ENCODE peak calls at places on chromosomes 5 and 9, in four cellular contexts. One of them, this sample, is unnamed.

GRCh38 chr5:55426455-55426854 is 108.3 kb downstream of the PLPP1 start:
- DNase-seq in H1: no peak
- DNase-seq in K562: no peak
- DNase-seq in SK-N-SH: no peak
- DNase-seq in this sample: no peak

GRCh38 chr9:137380171-137380570 is 42.8 kb downstream of the EXD3 start:
- DNase-seq in H1: no peak
- DNase-seq in K562: no peak
- DNase-seq in SK-N-SH: peak
- DNase-seq in this sample: no peak

GRCh38 chr9:85077954-85078353 is 408.4 kb downstream of the NTRK2 start:
- DNase-seq in H1: no peak
- DNase-seq in K562: no peak
- DNase-seq in SK-N-SH: peak
- DNase-seq in this sample: no peak

GRCh38 chr5:108259306-108259705 is 122.6 kb downstream of the FBXL17 start:
- DNase-seq in H1: no peak
- DNase-seq in K562: no peak
- DNase-seq in SK-N-SH: no peak
- DNase-seq in this sample: no peak

GRCh38 chr5:72517961-72518690 is 10.9 kb upstream of the ZNF366 start:
- DNase-seq in H1: no peak
- DNase-seq in K562: no peak
- DNase-seq in SK-N-SH: no peak
- DNase-seq in this sample: no peak

GRCh38 chr5:12217039-12217438 is 312.8 kb upstream of the CTNND2 start:
- DNase-seq in H1: no peak
- DNase-seq in K562: no peak
- DNase-seq in SK-N-SH: no peak
- DNase-seq in this sample: no peak

GRCh38 chr9:96344458-96345180 is 38.9 kb downstream of the SLC35D2 start:
- DNase-seq in H1: no peak
- DNase-seq in K562: peak
- DNase-seq in SK-N-SH: peak
- DNase-seq in this sample: no peak

GRCh38 chr9:106441283-106441682 is 421.7 kb upstream of the ZNF462 start:
- DNase-seq in H1: no peak
- DNase-seq in K562: no peak
- DNase-seq in SK-N-SH: no peak
- DNase-seq in this sample: no peak

GRCh38 chr5:133343196-133343595 is 269.1 kb downstream of the FSTL4 start:
- DNase-seq in H1: no peak
- DNase-seq in K562: no peak
- DNase-seq in SK-N-SH: no peak
- DNase-seq in this sample: no peak

GRCh38 chr5:170590537-170590936 is 86.7 kb downstream of the KCNIP1 start:
- DNase-seq in H1: no peak
- DNase-seq in K562: no peak
- DNase-seq in SK-N-SH: no peak
- DNase-seq in this sample: no peak

GRCh38 chr9:127004946-127005769 is 90.6 kb downstream of the RALGPS1 start:
- DNase-seq in H1: no peak
- DNase-seq in K562: no peak
- DNase-seq in SK-N-SH: no peak
- DNase-seq in this sample: no peak

GRCh38 chr9:21983509-21983908 is 10.7 kb downstream of the CDKN2A start:
- DNase-seq in H1: no peak
- DNase-seq in K562: no peak
- DNase-seq in SK-N-SH: no peak
- DNase-seq in this sample: no peak

GRCh38 chr9:106731910-106732309 is 131.1 kb upstream of the ZNF462 start:
- DNase-seq in H1: no peak
- DNase-seq in K562: no peak
- DNase-seq in SK-N-SH: peak
- DNase-seq in this sample: no peak

GRCh38 chr5:59800375-59800893 is 93.1 kb downstream of the PDE4D start:
- DNase-seq in H1: peak
- DNase-seq in K562: no peak
- DNase-seq in SK-N-SH: no peak
- DNase-seq in this sample: no peak

GRCh38 chr9:13351768-13352386 is 72.4 kb upstream of the MPDZ start:
- DNase-seq in H1: no peak
- DNase-seq in K562: no peak
- DNase-seq in SK-N-SH: peak
- DNase-seq in this sample: no peak

GRCh38 chr5:35308391-35308790 is 78.1 kb upstream of the PRLR start:
- DNase-seq in H1: no peak
- DNase-seq in K562: no peak
- DNase-seq in SK-N-SH: peak
- DNase-seq in this sample: no peak

DNA sequence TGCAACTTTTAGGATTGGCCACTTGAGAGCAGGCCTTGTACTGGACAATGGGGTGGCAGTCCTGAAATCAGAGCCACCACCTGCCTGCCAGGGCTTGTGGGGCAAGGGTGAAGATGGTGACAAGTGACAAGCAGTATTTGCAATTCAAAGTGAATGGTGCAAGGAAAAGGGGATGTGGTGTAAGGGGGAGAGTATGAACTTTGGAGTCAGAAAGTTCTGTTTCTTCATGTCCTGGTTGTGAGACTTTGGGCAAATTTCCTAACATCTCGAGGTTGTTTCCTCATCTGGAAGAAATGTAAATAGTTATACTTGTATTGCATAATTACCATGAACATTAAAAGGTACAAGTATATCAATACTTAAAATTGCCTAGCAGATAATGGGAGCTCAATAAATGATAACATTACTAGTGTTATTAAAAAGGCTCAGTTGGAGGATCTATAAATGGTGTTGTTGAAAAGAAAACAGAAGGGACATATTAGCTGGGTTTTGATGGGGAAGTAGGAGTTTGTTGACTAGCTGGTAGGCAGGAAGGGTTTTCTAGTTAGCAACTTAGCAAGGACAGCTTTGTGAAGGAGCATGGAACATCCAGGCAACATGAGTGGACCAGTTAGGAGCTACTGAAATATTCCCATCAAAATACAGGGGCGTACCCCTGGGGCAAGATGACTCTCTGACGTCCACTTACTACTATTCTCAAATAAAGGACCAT is 21.3 kb upstream of the MEGF9 start:
- DNase-seq in H1: no peak
- DNase-seq in K562: no peak
- DNase-seq in SK-N-SH: no peak
- DNase-seq in this sample: no peak
- TF ChIP-seq TEAD4 in H1: no peak
- TF ChIP-seq TEAD4 in K562: no peak
- TF ChIP-seq TEAD4 in SK-N-SH: no peak
- TF ChIP-seq TEAD4 in this sample: no peak

GRCh38 chr9:129415031-129415953 is 205.6 kb downstream of the C9orf50 start:
- DNase-seq in H1: no peak
- DNase-seq in K562: peak
- DNase-seq in SK-N-SH: no peak
- DNase-seq in this sample: no peak

GRCh38 chr9:129415954-129416651 is 204.8 kb downstream of the C9orf50 start:
- DNase-seq in H1: no peak
- DNase-seq in K562: no peak
- DNase-seq in SK-N-SH: no peak
- DNase-seq in this sample: no peak

GRCh38 chr9:129412814-129413536 is 207.9 kb downstream of the C9orf50 start:
- DNase-seq in H1: no peak
- DNase-seq in K562: peak
- DNase-seq in SK-N-SH: peak
- DNase-seq in this sample: no peak

GRCh38 chr9:129413537-129414376 is 207.1 kb downstream of the C9orf50 start:
- DNase-seq in H1: peak
- DNase-seq in K562: peak
- DNase-seq in SK-N-SH: peak
- DNase-seq in this sample: peak

DNA sequence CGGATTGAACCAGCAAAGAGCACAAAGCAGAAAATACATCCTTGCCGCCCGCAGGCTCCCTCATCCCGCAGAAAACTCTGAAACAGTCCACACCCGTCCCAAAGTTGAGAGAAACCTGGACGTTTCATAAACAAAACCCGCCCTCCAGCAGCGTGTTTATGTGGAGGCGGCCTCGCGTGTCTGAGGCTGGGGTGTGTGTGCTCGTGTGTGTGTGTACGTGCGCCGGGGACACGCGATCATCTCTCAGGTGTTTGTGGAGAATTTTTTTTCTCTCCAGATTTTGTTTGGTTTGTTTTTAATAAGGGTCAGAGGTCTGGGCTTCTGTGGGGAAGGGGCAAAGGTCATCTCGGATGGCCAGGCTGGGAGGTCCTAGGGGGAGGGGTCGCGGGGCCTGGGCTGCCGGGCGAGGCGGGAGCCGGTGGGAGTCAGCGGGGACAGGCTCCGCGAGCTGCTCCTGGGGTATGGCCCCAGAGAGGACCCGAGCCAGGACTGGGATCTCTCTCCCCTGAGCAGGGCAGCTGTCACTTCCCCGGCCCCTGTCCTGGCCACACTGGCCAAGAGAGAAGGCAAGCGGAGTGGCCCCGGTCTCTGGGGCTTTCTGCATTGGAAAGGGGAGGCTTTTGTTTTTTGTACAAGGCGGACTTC is 206.4 kb downstream of the C9orf50 start:
- DNase-seq in H1: no peak
- DNase-seq in K562: peak
- DNase-seq in SK-N-SH: no peak
- DNase-seq in this sample: no peak
- TF ChIP-seq TEAD4 in H1: no peak
- TF ChIP-seq TEAD4 in K562: no peak
- TF ChIP-seq TEAD4 in SK-N-SH: no peak
- TF ChIP-seq TEAD4 in this sample: no peak

DNA sequence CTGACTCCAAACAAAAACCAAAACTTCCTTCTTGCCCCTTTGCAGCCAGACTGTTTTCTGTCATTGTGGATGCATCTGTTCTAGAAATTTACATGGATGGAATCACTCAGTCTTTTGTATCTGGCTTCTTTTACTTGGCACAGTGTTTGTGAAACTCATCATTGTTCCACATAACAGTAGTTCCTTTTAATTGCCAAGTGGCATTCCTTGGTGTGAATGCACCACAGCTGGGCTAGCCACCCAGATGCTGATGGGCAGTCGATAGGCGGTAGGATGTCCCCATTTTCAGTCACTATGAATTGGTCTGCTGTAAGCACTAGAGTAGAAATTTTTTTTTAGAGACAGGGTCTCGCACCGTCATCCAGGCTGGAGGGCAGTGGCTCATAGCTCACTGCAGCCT is 6.3 kb upstream of the CLPTM1L start:
- DNase-seq in H1: no peak
- DNase-seq in K562: no peak
- DNase-seq in SK-N-SH: no peak
- DNase-seq in this sample: no peak
- TF ChIP-seq TEAD4 in H1: no peak
- TF ChIP-seq TEAD4 in K562: no peak
- TF ChIP-seq TEAD4 in SK-N-SH: no peak
- TF ChIP-seq TEAD4 in this sample: no peak

GRCh38 chr5:137156175-137156574 is 343.0 kb downstream of the SPOCK1 start:
- DNase-seq in H1: no peak
- DNase-seq in K562: no peak
- DNase-seq in SK-N-SH: no peak
- DNase-seq in this sample: no peak
- TF ChIP-seq TEAD4 in H1: no peak
- TF ChIP-seq TEAD4 in K562: no peak
- TF ChIP-seq TEAD4 in SK-N-SH: no peak
- TF ChIP-seq TEAD4 in this sample: no peak

GRCh38 chr5:40679998-40680681 is 425 bp downstream of the PTGER4 start:
- DNase-seq in H1: no peak
- DNase-seq in K562: no peak
- DNase-seq in SK-N-SH: peak
- DNase-seq in this sample: peak
- TF ChIP-seq TEAD4 in H1: no peak
- TF ChIP-seq TEAD4 in K562: no peak
- TF ChIP-seq TEAD4 in SK-N-SH: no peak
- TF ChIP-seq TEAD4 in this sample: no peak

GRCh38 chr9:109574061-109574882 is 76.2 kb upstream of the PTPN3 start:
- DNase-seq in H1: no peak
- DNase-seq in K562: peak
- DNase-seq in SK-N-SH: peak
- DNase-seq in this sample: no peak
- TF ChIP-seq TEAD4 in H1: no peak
- TF ChIP-seq TEAD4 in K562: no peak
- TF ChIP-seq TEAD4 in SK-N-SH: no peak
- TF ChIP-seq TEAD4 in this sample: no peak

GRCh38 chr9:38312406-38312805 is 80.1 kb upstream of the ALDH1B1 start:
- DNase-seq in H1: no peak
- DNase-seq in K562: no peak
- DNase-seq in SK-N-SH: no peak
- DNase-seq in this sample: no peak

GRCh38 chr9:38315085-38315595 is 77.4 kb upstream of the ALDH1B1 start:
- DNase-seq in H1: no peak
- DNase-seq in K562: no peak
- DNase-seq in SK-N-SH: no peak
- DNase-seq in this sample: no peak

GRCh38 chr9:38316166-38316765 is 76.2 kb upstream of the ALDH1B1 start:
- DNase-seq in H1: no peak
- DNase-seq in K562: no peak
- DNase-seq in SK-N-SH: no peak
- DNase-seq in this sample: no peak

GRCh38 chr9:38311382-38312270 is 80.9 kb upstream of the ALDH1B1 start:
- DNase-seq in H1: no peak
- DNase-seq in K562: no peak
- DNase-seq in SK-N-SH: no peak
- DNase-seq in this sample: no peak

GRCh38 chr9:38313421-38313820 is 79.1 kb upstream of the ALDH1B1 start:
- DNase-seq in H1: no peak
- DNase-seq in K562: no peak
- DNase-seq in SK-N-SH: no peak
- DNase-seq in this sample: no peak
- TF ChIP-seq TEAD4 in H1: no peak
- TF ChIP-seq TEAD4 in K562: no peak
- TF ChIP-seq TEAD4 in SK-N-SH: no peak
- TF ChIP-seq TEAD4 in this sample: no peak

This sample was measured in WTC11.